ENCODE peak calls at places on chromosomes 3 and 15, in ten cellular contexts. S is ovary, H is fibroblast of pulmonary artery, K is colonic mucosa, O is thyroid gland, R is GM23338, D is AG09309, V is choroid plexus epithelial cell, P is A549, C is psoas muscle. L is an unnamed sample.

GRCh38 chr3:185656321-185656840 is 70.3 kb downstream of the SENP2 start:
- DNase-seq in S (peak), H (peak), K (no peak), O (no peak), R (no peak), D (peak), V (peak), P (no peak), C (peak), L (no peak)

GRCh38 chr3:70546679-70547078 is 234.2 kb upstream of the MDFIC2 start:
- DNase-seq in S (no peak), H (no peak), K (no peak), O (no peak), R (no peak), D (no peak), V (no peak), P (no peak), C (no peak), L (no peak)

GRCh38 chr3:111229301-111229700 is 157.7 kb downstream of the NECTIN3 start:
- DNase-seq in S (no peak), H (no peak), K (no peak), O (no peak), R (no peak), D (no peak), V (no peak), P (no peak), C (no peak), L (no peak)

GRCh38 chr3:11457126-11457525 is 184.9 kb downstream of the ATG7 start:
- DNase-seq in S (no peak), H (no peak), K (no peak), O (no peak), R (no peak), D (no peak), V (peak), P (no peak), C (no peak), L (no peak)

GRCh38 chr3:129176051-129176450 is 7.6 kb downstream of the CNBP start:
- DNase-seq in S (no peak), H (no peak), K (no peak), O (no peak), R (no peak), D (no peak), V (no peak), P (no peak), C (no peak), L (no peak)

GRCh38 chr3:42189746-42190145 is 76.2 kb downstream of the CCK start:
- DNase-seq in S (no peak), H (no peak), K (no peak), O (peak), R (no peak), D (no peak), V (peak), P (no peak), C (no peak), L (no peak)

GRCh38 chr15:48486228-48486627 is 155.0 kb downstream of the DUT start:
- DNase-seq in S (no peak), H (no peak), K (no peak), O (no peak), R (no peak), D (no peak), V (no peak), P (no peak), C (no peak), L (no peak)

GRCh38 chr3:24704496-24704895 is 209.8 kb upstream of the THRB start:
- DNase-seq in S (no peak), H (peak), K (no peak), O (no peak), R (no peak), D (no peak), V (peak), P (no peak), C (no peak), L (no peak)

GRCh38 chr15:80156176-80156720 is 3.4 kb downstream of the FAH start:
- DNase-seq in S (no peak), H (peak), K (no peak), O (no peak), R (no peak), D (no peak), V (no peak), P (no peak), C (no peak), L (no peak)

GRCh38 chr15:49674370-49674769 is 53.5 kb downstream of the DTWD1 start:
- DNase-seq in S (no peak), H (peak), K (no peak), O (no peak), R (no peak), D (no peak), V (no peak), P (no peak), C (no peak), L (no peak)

GRCh38 chr3:141659821-141660597 is 78.1 kb upstream of the RNF7 start:
- DNase-seq in S (peak), H (no peak), K (peak), O (peak), R (peak), D (no peak), V (peak), P (peak), C (peak), L (no peak)

GRCh38 chr3:36792342-36792741 is 28.0 kb upstream of the DCLK3 start:
- DNase-seq in S (no peak), H (peak), K (no peak), O (peak), R (peak), D (no peak), V (peak), P (peak), C (no peak), L (no peak)

GRCh38 chr3:195123196-195123805 is 147.7 kb downstream of the XXYLT1 start:
- DNase-seq in S (no peak), H (no peak), K (no peak), O (no peak), R (peak), D (no peak), V (no peak), P (no peak), C (no peak), L (no peak)

GRCh38 chr3:52851348-52851747 is 16.5 kb upstream of the MUSTN1 start:
- DNase-seq in S (no peak), H (peak), K (no peak), O (no peak), R (peak), D (no peak), V (peak), P (peak), C (no peak), L (no peak)

GRCh38 chr3:34012102-34012461 is 213.7 kb downstream of the PDCD6IP start:
- DNase-seq in S (no peak), H (peak), K (no peak), O (no peak), R (no peak), D (peak), V (peak), P (peak), C (no peak), L (no peak)

GRCh38 chr15:45630958-45631691 is 3.7 kb upstream of the SQOR start:
- DNase-seq in S (no peak), H (peak), K (peak), O (peak), R (no peak), D (peak), V (peak), P (no peak), C (no peak), L (no peak)

GRCh38 chr15:87887177-87887576 is 369.4 kb downstream of the NTRK3 start:
- DNase-seq in S (no peak), H (no peak), K (no peak), O (no peak), R (no peak), D (no peak), V (no peak), P (no peak), C (no peak), L (no peak)

GRCh38 chr3:53259427-53260259 is 3.8 kb upstream of the TKT start:
- DNase-seq in S (no peak), H (no peak), K (no peak), O (peak), R (peak), D (no peak), V (no peak), P (no peak), C (no peak), L (no peak)

GRCh38 chr15:80106051-80106450 is 46.6 kb downstream of the ZFAND6 start:
- DNase-seq in S (no peak), H (peak), K (no peak), O (no peak), R (no peak), D (peak), V (peak), P (no peak), C (no peak), L (no peak)

GRCh38 chr3:10189557-10190374 is 25.0 kb downstream of the IRAK2 start:
- DNase-seq in S (no peak), H (peak), K (peak), O (peak), R (no peak), D (no peak), V (peak), P (peak), C (peak), L (no peak)

GRCh38 chr15:60255390-60255789 is 142.4 kb downstream of the ANXA2 start:
- DNase-seq in S (no peak), H (no peak), K (no peak), O (no peak), R (no peak), D (no peak), V (peak), P (no peak), C (no peak), L (peak)

GRCh38 chr3:165040186-165040585 is 38.1 kb downstream of the SI start:
- DNase-seq in S (no peak), H (no peak), K (no peak), O (no peak), R (no peak), D (no peak), V (no peak), P (no peak), C (no peak), L (no peak)

GRCh38 chr15:87557871-87558270 is 698.7 kb downstream of the NTRK3 start:
- DNase-seq in S (no peak), H (no peak), K (no peak), O (no peak), R (no peak), D (no peak), V (no peak), P (no peak), C (no peak), L (no peak)

GRCh38 chr3:127005864-127006500 is 23.1 kb downstream of the PLXNA1 start:
- DNase-seq in S (no peak), H (peak), K (no peak), O (no peak), R (no peak), D (no peak), V (peak), P (no peak), C (no peak), L (no peak)

GRCh38 chr15:85858586-85859375 is 64.1 kb upstream of the KLHL25 start:
- DNase-seq in S (peak), H (peak), K (peak), O (peak), R (peak), D (no peak), V (peak), P (peak), C (peak), L (peak)

GRCh38 chr15:79442911-79443310 is 10.8 kb downstream of the MINAR1 start:
- DNase-seq in S (no peak), H (no peak), K (no peak), O (no peak), R (peak), D (no peak), V (no peak), P (no peak), C (no peak), L (no peak)

GRCh38 chr3:12371525-12372140 is 82.8 kb downstream of the PPARG start:
- DNase-seq in S (no peak), H (no peak), K (no peak), O (no peak), R (no peak), D (no peak), V (peak), P (no peak), C (no peak), L (no peak)

GRCh38 chr15:93152264-93152884 is 63.4 kb upstream of the RGMA start:
- DNase-seq in S (no peak), H (no peak), K (peak), O (peak), R (no peak), D (no peak), V (no peak), P (no peak), C (no peak), L (no peak)

GRCh38 chr3:14768881-14769280 is 49.9 kb upstream of the FGD5 start:
- DNase-seq in S (no peak), H (no peak), K (no peak), O (no peak), R (no peak), D (no peak), V (no peak), P (no peak), C (no peak), L (no peak)

GRCh38 chr3:127802620-127803019 is 19.7 kb downstream of the MGLL start:
- DNase-seq in S (no peak), H (no peak), K (no peak), O (no peak), R (no peak), D (no peak), V (no peak), P (no peak), C (no peak), L (no peak)

GRCh38 chr3:111151438-111151837 is 79.8 kb downstream of the NECTIN3 start:
- DNase-seq in S (no peak), H (peak), K (no peak), O (peak), R (peak), D (peak), V (peak), P (no peak), C (no peak), L (no peak)

GRCh38 chr15:49646891-49647290 is 26.0 kb downstream of the DTWD1 start:
- DNase-seq in S (no peak), H (no peak), K (no peak), O (no peak), R (no peak), D (no peak), V (no peak), P (no peak), C (no peak), L (no peak)

GRCh38 chr3:161854232-161854771 is 357.7 kb downstream of the OTOL1 start:
- DNase-seq in S (no peak), H (peak), K (peak), O (no peak), R (peak), D (peak), V (peak), P (no peak), C (no peak), L (peak)

DNA sequence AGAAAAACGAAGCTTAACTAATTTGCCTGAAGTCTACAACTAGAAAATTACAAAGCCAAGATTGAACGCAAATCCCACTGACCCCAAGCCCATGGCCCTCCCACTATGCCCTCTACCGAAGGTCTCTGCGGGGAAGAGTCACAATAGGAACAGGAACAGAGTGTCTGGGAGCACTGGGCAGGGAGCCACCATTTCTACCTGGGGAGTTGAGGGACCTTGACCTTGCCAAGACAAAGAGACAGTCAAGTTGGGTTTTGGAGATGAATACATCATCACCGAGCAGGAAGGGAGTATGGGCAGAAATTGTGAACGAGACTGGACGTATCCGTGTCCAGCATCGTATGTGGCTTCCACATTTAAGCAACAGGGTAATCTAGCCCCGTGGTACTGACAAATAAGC is 30.8 kb upstream of the BFSP2 start:
- DNase-seq in S (no peak), H (no peak), K (no peak), O (no peak), R (no peak), D (no peak), V (no peak), P (no peak), C (no peak), L (no peak)
- H3K4me3 ChIP-seq in S (no peak), H (no peak), K (no peak), O (no peak), R (no peak), D (no peak), V (no peak), P (no peak), C (no peak), L (no peak)

GRCh38 chr3:177842302-177842701 is 645.0 kb upstream of the TBL1XR1 start:
- DNase-seq in S (no peak), H (no peak), K (no peak), O (no peak), R (no peak), D (no peak), V (no peak), P (no peak), C (no peak), L (no peak)

GRCh38 chr3:177836671-177837070 is 639.4 kb upstream of the TBL1XR1 start:
- DNase-seq in S (no peak), H (peak), K (no peak), O (no peak), R (no peak), D (no peak), V (peak), P (no peak), C (no peak), L (no peak)

GRCh38 chr3:177835917-177836316 is 638.6 kb upstream of the TBL1XR1 start:
- DNase-seq in S (no peak), H (peak), K (no peak), O (no peak), R (no peak), D (peak), V (peak), P (no peak), C (no peak), L (no peak)

GRCh38 chr3:177835008-177835407 is 637.7 kb upstream of the TBL1XR1 start:
- DNase-seq in S (no peak), H (peak), K (no peak), O (no peak), R (no peak), D (peak), V (peak), P (no peak), C (no peak), L (no peak)

DNA sequence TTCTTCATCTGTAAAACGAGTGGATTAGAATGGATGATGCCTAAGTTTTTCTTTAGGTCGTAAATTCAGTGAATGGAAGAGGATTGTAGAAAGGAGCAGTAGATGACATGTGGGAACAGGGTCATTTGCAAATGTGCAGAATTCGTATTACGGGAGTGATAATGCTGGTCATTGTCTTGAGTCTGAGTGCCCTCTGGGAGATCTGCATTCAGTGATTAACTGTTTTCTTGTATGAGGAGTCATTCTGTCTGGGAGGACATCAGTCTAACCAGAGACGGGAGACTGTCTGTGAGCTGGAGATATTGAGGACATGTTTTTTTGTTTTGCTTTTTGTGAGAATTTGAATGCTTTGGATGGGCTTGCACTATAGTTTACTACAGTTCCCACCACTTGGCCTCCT is 641.7 kb upstream of the TBL1XR1 start:
- DNase-seq in S (no peak), H (no peak), K (no peak), O (no peak), R (no peak), D (no peak), V (no peak), P (no peak), C (no peak), L (no peak)
- H3K4me3 ChIP-seq in S (no peak), H (no peak), K (no peak), O (no peak), R (no peak), D (no peak), V (no peak), P (no peak), C (no peak), L (no peak)

GRCh38 chr3:142888099-142888483 is 792 bp downstream of the PCOLCE2 start:
- DNase-seq in S (no peak), H (peak), K (no peak), O (no peak), R (peak), D (no peak), V (peak), P (peak), C (no peak), L (no peak)
- H3K4me3 ChIP-seq in S (peak), H (peak), K (peak), O (peak), R (peak), D (peak), V (peak), P (peak), C (peak), L (peak)

GRCh38 chr3:73061416-73061815 is at the start of gene EBLN2:
- DNase-seq in S (no peak), H (no peak), K (no peak), O (no peak), R (no peak), D (no peak), V (no peak), P (no peak), C (no peak), L (no peak)
- H3K4me3 ChIP-seq in S (no peak), H (no peak), K (no peak), O (no peak), R (no peak), D (no peak), V (no peak), P (no peak), C (no peak), L (no peak)

L was measured in GM06990.